ENCODE peak calls at places on chromosomes 16 and 17, in seven cellular contexts. G is heart left ventricle, H is tibial nerve, Z is IMR-90, E is Peyer's patch, W is stomach, I is A549. R is an unnamed sample.

GRCh38 chr16:81321537-81321936 is 6.8 kb downstream of the GAN start:
- DNase-seq in I (no peak), H (no peak), G (no peak), Z (no peak), E (no peak), W (no peak), R (no peak)

GRCh38 chr17:36827056-36827455 is 110.2 kb upstream of the LHX1 start:
- DNase-seq in I (no peak), W (no peak), H (no peak), Z (no peak), E (no peak), G (no peak), R (no peak)

GRCh38 chr16:27232061-27232841 is 28.9 kb downstream of the KDM8 start:
- DNase-seq in E (peak), G (no peak), Z (no peak), H (no peak), W (no peak), I (no peak), R (peak)

GRCh38 chr16:64380751-64381150 is 741.1 kb downstream of the CDH11 start:
- DNase-seq in Z (no peak), G (no peak), E (no peak), W (no peak), H (no peak), I (no peak), R (no peak)

GRCh38 chr17:70100983-70101382 is 26.0 kb downstream of the KCNJ16 start:
- DNase-seq in I (no peak), G (no peak), W (no peak), H (no peak), E (no peak), Z (no peak), R (no peak)

GRCh38 chr16:4087099-4087885 is 28.9 kb downstream of the ADCY9 start:
- DNase-seq in H (no peak), G (no peak), W (no peak), Z (no peak), I (no peak), E (no peak), R (no peak)

GRCh38 chr16:1151424-1152122 is 1.3 kb upstream of the CACNA1H start:
- DNase-seq in Z (no peak), H (no peak), W (no peak), G (no peak), E (no peak), I (no peak), R (no peak)

GRCh38 chr16:87169509-87169985 is 147.6 kb downstream of the C16orf95 start:
- DNase-seq in H (no peak), G (no peak), Z (peak), I (no peak), E (no peak), W (no peak), R (no peak)

GRCh38 chr16:80899804-80900592 is 95.6 kb upstream of the CDYL2 start:
- DNase-seq in I (no peak), H (peak), W (peak), Z (peak), E (peak), G (peak), R (peak)

GRCh38 chr16:14629612-14629918 is 495 bp downstream of the PARN start:
- DNase-seq in I (no peak), Z (no peak), H (no peak), G (no peak), W (no peak), E (no peak), R (no peak)

GRCh38 chr17:48970865-48971687 is 2.7 kb upstream of the GIP start:
- DNase-seq in G (no peak), Z (no peak), E (peak), W (no peak), H (no peak), I (no peak), R (peak)

GRCh38 chr16:22664132-22664531 is 149.8 kb upstream of the HS3ST2 start:
- DNase-seq in I (no peak), E (no peak), H (no peak), W (no peak), Z (no peak), G (no peak), R (peak)

GRCh38 chr17:55238931-55239297 is 25.8 kb upstream of the HLF start:
- DNase-seq in G (no peak), H (no peak), E (peak), I (peak), Z (no peak), W (no peak), R (no peak)

GRCh38 chr17:33266611-33267010 is 26.5 kb downstream of the ASIC2 start:
- DNase-seq in Z (no peak), W (no peak), I (no peak), H (no peak), E (no peak), G (no peak), R (no peak)
- H3K4me3 ChIP-seq in Z (no peak), W (no peak), I (no peak), H (no peak), E (no peak), G (no peak), R (no peak)

DNA sequence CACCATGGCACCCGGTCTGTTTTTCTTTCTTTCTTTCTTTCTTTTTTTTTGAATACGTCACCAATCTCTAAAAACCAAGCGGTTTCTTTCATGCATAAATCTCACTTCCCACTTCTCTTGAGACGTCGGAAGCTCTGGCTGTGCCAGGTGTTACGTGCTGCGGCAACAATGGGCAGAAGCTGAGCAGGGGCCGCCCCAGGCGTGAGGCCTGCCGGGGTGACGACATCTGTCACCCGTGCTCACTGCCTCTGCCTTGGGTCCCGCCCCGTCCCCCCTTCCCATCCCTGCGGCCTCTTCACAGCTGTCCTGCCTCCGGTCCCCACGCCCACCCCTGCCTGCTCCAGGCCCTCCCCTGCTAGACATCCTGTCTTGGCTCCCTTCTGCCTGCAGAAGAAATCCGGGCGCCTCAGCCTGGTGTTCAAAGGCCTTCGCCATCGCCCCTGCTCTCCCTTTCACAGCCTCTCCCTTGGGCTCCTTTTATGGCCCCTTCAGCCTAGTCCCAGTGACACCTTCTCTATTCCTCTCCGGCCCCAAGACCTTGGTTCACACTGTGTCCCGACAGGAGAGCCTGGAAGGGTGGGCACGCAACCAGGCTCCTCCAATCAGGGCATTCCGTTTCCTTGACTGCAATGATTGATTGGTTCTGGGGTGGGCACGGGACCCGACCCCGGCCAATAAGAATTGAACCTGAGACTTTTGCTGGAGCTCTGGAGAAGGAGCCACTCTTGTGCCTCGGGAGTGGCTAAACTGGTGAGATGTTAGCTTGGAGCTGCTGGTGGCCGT is 4.8 kb downstream of the P2RX1 start:
- DNase-seq in E (no peak), I (no peak), W (no peak), H (no peak), G (peak), Z (no peak), R (no peak)
- H3K27ac ChIP-seq in E (peak), I (no peak), W (no peak), H (peak), G (peak), Z (no peak), R (peak)

GRCh38 chr16:68784721-68785120 is 47.6 kb downstream of the CDH1 start:
- DNase-seq in I (no peak), Z (no peak), H (no peak), W (no peak), G (no peak), E (no peak), R (no peak)

GRCh38 chr16:68790130-68790761 is 53.1 kb upstream of the TANGO6 start:
- DNase-seq in W (peak), Z (peak), I (peak), G (no peak), E (no peak), H (no peak), R (peak)

GRCh38 chr16:68784226-68784625 is 47.1 kb downstream of the CDH1 start:
- DNase-seq in H (no peak), I (no peak), Z (no peak), W (no peak), E (no peak), G (no peak), R (no peak)

GRCh38 chr16:68785715-68786114 is 48.6 kb downstream of the CDH1 start:
- DNase-seq in G (no peak), W (no peak), Z (no peak), H (no peak), I (no peak), E (no peak), R (no peak)

DNA sequence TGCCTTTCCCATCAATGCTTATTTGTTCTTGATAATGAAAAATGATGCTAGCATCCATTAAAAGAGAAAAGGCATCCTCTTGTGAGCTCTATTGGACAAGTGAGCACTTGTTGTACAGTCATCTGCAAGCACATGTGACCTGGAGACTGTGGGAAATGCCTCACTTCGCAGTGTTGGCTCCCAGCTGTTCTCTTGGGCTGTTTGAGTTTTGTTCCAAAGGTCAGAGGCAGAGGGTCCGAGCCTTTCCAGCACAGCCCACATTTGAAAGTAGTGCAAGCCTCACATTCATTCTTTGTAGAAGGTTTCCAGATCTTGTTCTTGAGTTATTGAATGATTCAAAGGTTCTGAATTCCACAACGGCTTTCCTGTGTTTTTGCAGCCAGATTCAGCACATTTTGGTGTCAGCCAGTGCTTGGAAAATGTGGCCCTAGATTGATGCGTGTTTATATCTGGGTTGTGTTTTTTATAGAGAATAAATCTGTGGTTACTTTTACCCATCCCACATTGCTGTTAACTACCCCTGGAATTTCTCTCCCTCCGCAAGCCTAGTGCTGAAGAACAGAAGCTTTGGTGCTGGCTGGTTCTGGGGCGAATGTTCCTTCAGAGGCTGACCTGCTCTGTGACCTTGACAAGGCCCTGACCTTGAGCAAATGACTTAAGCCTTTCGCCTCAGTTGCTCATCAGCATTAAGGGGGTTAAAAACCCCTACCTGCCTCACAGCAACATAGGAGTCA is 49.8 kb downstream of the CDH1 start:
- DNase-seq in I (no peak), W (no peak), Z (peak), H (no peak), E (no peak), G (peak), R (peak)
- TF ChIP-seq POLR2A in I (no peak), W (no peak), Z (no peak), H (no peak), E (no peak), G (no peak), R (no peak)

DNA sequence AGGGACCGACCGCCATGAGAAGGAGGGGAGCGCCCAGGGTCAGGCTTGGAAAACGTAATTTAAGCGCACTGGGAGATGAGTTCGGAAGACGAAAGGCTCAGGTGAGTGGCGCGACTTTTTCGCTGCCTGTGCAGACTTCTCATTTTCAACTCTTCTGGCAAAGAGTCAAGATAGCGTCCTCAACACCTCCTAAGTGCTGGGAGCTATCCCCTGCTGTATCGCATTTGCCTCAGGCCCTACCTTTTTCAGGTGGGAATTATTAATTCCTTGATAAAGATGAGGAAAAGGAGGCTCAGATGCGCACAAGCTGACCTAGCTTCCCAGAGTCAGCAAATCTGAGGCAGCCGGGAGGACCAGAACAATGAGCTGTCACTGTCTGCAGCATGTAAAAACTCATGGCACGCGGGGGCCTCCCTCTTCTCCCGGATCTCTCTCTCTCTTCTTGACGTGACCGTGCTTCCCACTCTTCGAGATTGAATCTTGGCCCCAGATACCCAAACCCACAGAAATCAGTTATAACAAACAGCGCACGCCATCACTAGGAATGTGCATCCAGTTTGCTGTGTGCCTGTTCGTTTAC is 496 bp upstream of the ADAMTS18 start:
- DNase-seq in H (no peak), I (no peak), E (no peak), Z (no peak), W (no peak), G (no peak), R (no peak)
- H3K4me3 ChIP-seq in H (no peak), I (no peak), E (no peak), Z (no peak), W (no peak), G (no peak), R (no peak)

DNA sequence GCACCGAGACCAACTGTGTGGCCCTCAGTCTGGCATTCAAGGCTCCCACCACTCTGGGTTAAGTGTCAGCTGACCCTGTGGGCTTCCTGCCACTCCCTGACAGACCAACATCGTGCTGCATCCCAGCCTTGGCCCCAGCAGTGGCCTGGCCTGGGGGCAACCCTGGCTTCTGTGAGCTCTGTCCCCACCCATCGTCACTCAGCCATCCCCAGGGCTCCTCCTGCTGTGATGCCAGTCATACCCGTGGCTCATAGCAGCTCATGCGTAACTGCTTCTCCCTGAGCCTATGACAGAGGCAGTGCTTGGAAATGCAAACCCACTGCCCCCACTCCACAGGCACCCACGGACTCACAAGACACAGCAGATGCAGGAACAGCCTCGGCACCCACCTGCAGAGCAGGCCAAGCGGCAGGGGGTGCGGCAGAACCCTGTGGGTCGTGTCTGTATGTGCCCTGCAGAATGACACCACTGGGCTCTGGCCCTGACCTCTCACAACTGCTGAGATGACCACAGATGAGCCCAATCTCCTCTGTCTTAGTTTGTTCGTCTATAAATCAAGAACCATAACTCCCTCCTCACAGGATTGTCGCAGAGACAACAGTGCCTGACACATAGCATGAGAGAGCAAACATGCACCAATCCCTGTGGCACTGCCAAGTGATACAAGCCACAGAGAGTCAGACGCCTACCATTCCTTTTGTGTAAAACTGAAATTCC is 26.6 kb downstream of the PIEZO1 start:
- DNase-seq in H (no peak), I (no peak), G (no peak), Z (no peak), W (no peak), E (no peak), R (no peak)
- H3K27ac ChIP-seq in H (no peak), I (no peak), G (no peak), Z (peak), W (peak), E (no peak), R (peak)

R was measured in sigmoid colon.